ENCODE peak calls at places on chromosome 21, in ten cellular contexts. Y is A549, Q is prostate gland, G is adrenal gland, U is esophagus muscularis mucosa, C is uterus, F is IMR-90, T is esophagus squamous epithelium, P is tibial nerve, W is gastrocnemius medialis. N is an unnamed sample.
A peak's percentile ranks its signal among the peaks of the same experiment; 100 is the strongest.

GRCh38 chr21:39712976-39713375 is 32.0 kb upstream of the IGSF5 start:
- DNase-seq in T (no peak), Q (no peak), Y (no peak), C (no peak), W (no peak), G (no peak), P (no peak), U (no peak), F (no peak), N (no peak)

GRCh38 chr21:42102063-42102462 is 30.9 kb downstream of the UMODL1 start:
- DNase-seq in C (no peak), U (no peak), W (no peak), Q (no peak), F (no peak), P (no peak), Y (no peak), T (no peak), G (no peak), N (no peak)

GRCh38 chr21:16908087-16908486 is 604.8 kb upstream of the CXADR start:
- DNase-seq in C (peak; percentile 55), P (peak; percentile 36), U (no peak), W (no peak), T (no peak), Y (no peak), F (no peak), Q (peak; percentile 54), G (no peak), N (no peak)

GRCh38 chr21:35050348-35051286 is 1.5 kb upstream of the RUNX1 start:
- DNase-seq in G (no peak), Y (no peak), W (no peak), Q (no peak), F (peak; percentile 70), T (no peak), U (peak; percentile 66), P (no peak), C (no peak), N (no peak)

GRCh38 chr21:38858429-38859205 is 52.9 kb downstream of the ETS2 start:
- DNase-seq in G (no peak), W (no peak), T (no peak), F (peak; percentile 25), Y (no peak), U (peak; percentile 64), Q (no peak), C (no peak), P (no peak), N (no peak)

GRCh38 chr21:38742580-38743260 is 63.0 kb upstream of the ETS2 start:
- DNase-seq in F (no peak), T (no peak), Q (no peak), P (no peak), Y (no peak), G (no peak), U (no peak), W (no peak), C (no peak), N (no peak)

GRCh38 chr21:39120876-39121599 is 62.2 kb downstream of the PSMG1 start:
- DNase-seq in P (no peak), W (no peak), T (no peak), Q (no peak), G (no peak), F (no peak), Y (no peak), C (no peak), U (no peak), N (peak; percentile 85)

GRCh38 chr21:35995522-35996088 is 64.7 kb downstream of the SETD4 start:
- DNase-seq in G (no peak), Q (no peak), C (no peak), Y (no peak), T (no peak), P (no peak), W (no peak), U (no peak), F (no peak), N (no peak)

GRCh38 chr21:34693192-34693810 is 24.5 kb downstream of the CLIC6 start:
- DNase-seq in U (no peak), T (no peak), W (peak; percentile 38), C (no peak), F (peak; percentile 74), P (peak; percentile 47), G (peak; percentile 32), Y (peak; percentile 28), Q (peak; percentile 64), N (no peak)

GRCh38 chr21:33971492-33972013 is 55.9 kb upstream of the ATP5PO start:
- DNase-seq in Y (no peak), U (no peak), G (no peak), C (no peak), P (no peak), T (no peak), Q (peak; percentile 29), W (no peak), F (peak; percentile 22), N (peak; percentile 20)

GRCh38 chr21:41706678-41707077 is 60.2 kb downstream of the RIPK4 start:
- DNase-seq in Y (no peak), F (peak; percentile 39), W (no peak), C (no peak), Q (no peak), G (no peak), P (no peak), U (no peak), T (no peak), N (no peak)

GRCh38 chr21:36968414-36968813 is 1.9 kb upstream of the HLCS start:
- DNase-seq in P (no peak), Q (no peak), U (no peak), Y (no peak), W (peak; percentile 31), F (no peak), T (no peak), C (no peak), G (no peak), N (no peak)

GRCh38 chr21:42347601-42348327 is 3.0 kb downstream of the TFF2 start:
- DNase-seq in T (no peak), U (no peak), G (no peak), W (no peak), P (no peak), F (no peak), C (no peak), Y (no peak), Q (no peak), N (no peak)

GRCh38 chr21:35340273-35340672 is 291.2 kb upstream of the RUNX1 start:
- DNase-seq in P (no peak), U (peak; percentile 82), W (no peak), Y (no peak), C (no peak), T (no peak), F (no peak), Q (no peak), G (no peak), N (no peak)

GRCh38 chr21:43611598-43612369 is 47.5 kb downstream of the HSF2BP start:
- DNase-seq in U (no peak), W (peak; percentile 57), T (no peak), Q (peak; percentile 61), F (peak; percentile 95), G (peak; percentile 58), P (peak; percentile 81), C (peak; percentile 63), Y (peak; percentile 58), N (no peak)
- TF ChIP-seq CTCF in U (peak; percentile 60), W (peak; percentile 75), T (peak; percentile 31), Q (peak; percentile 74), F (peak; percentile 82), G (peak; percentile 45), P (peak; percentile 76), C (peak; percentile 54), Y (peak; percentile 68), N (peak; percentile 58)

GRCh38 chr21:43865471-43866181 is 603 bp downstream of the AGPAT3 start:
- DNase-seq in U (no peak), F (peak; percentile 15), T (no peak), C (peak; percentile 52), Y (peak; percentile 30), P (no peak), Q (no peak), W (peak; percentile 68), G (peak; percentile 64), N (no peak)
- TF ChIP-seq POLR2A in U (no peak), F (no peak), T (no peak), C (no peak), Y (no peak), P (no peak), Q (peak; percentile 19), W (no peak), G (no peak), N (no peak)

GRCh38 chr21:14383596-14384210 is 757 bp upstream of the HSPA13 start:
- DNase-seq in Y (no peak), C (no peak), U (no peak), F (peak; percentile 5), G (peak; percentile 21), W (no peak), P (no peak), Q (no peak), T (no peak), N (no peak)

GRCh38 chr21:14384453-14384852 is 1.5 kb upstream of the HSPA13 start:
- DNase-seq in P (no peak), U (no peak), Q (no peak), W (no peak), C (no peak), T (no peak), F (no peak), G (no peak), Y (no peak), N (no peak)

GRCh38 chr21:14382486-14382834 is 486 bp downstream of the HSPA13 start:
- DNase-seq in F (peak; percentile 11), U (no peak), P (peak; percentile 22), G (no peak), W (peak; percentile 11), C (no peak), T (no peak), Y (no peak), Q (no peak), N (no peak)

GRCh38 chr21:14388282-14388681 is 5.3 kb upstream of the HSPA13 start:
- DNase-seq in Q (no peak), W (no peak), C (no peak), G (no peak), P (no peak), T (no peak), Y (no peak), F (no peak), U (no peak), N (no peak)

GRCh38 chr21:14382835-14383595 is at the start of gene HSPA13:
- DNase-seq in W (peak; percentile 100), F (peak; percentile 99), Y (peak; percentile 83), G (peak; percentile 99), Q (peak; percentile 100), C (peak; percentile 99), T (peak; percentile 94), U (peak; percentile 100), P (peak; percentile 100), N (peak; percentile 100)
- TF ChIP-seq CTCF in W (no peak), F (peak; percentile 12), Y (no peak), G (no peak), Q (no peak), C (no peak), T (no peak), U (no peak), P (no peak), N (no peak)

GRCh38 chr21:46038871-46039397 is 57.4 kb downstream of the COL6A1 start:
- DNase-seq in G (peak; percentile 49), C (peak; percentile 73), T (no peak), W (peak; percentile 55), Q (no peak), Y (no peak), U (peak; percentile 91), F (peak; percentile 83), P (peak; percentile 50), N (peak; percentile 94)
- TF ChIP-seq POLR2A in G (no peak), C (no peak), T (no peak), W (no peak), Q (no peak), Y (no peak), U (no peak), F (no peak), P (no peak), N (no peak)

N was measured in vagina.